ENCODE peak calls at places on chromosomes 2 and 18, in nine cellular contexts. C is stomach, O is small intestine, A is H9, W is A549, H is DND-41, X is body of pancreas, B is right cardiac atrium, E is OCI-LY7. Z is an unnamed sample. For H3K9me3, the result is how much of the 10 kb centered on the place peaks cover.

GRCh38 chr2:159035790-159036411 is 67.5 kb downstream of the TANC1 start:
- DNase-seq in H (peak), A (peak), X (peak), W (peak), B (no peak), O (peak), E (peak), C (peak), Z (no peak)

GRCh38 chr2:152962446-152962845 is 244.0 kb downstream of the ARL6IP6 start:
- DNase-seq in W (no peak), H (no peak), A (no peak), B (no peak), C (no peak), O (no peak), E (no peak), X (no peak), Z (no peak)

GRCh38 chr2:54455584-54456525 is at the start of gene SPTBN1:
- DNase-seq in B (peak), E (peak), W (peak), X (peak), C (peak), O (peak), A (peak), H (peak), Z (peak)

GRCh38 chr18:58045265-58046086 is 1.4 kb downstream of the NEDD4L start:
- DNase-seq in B (peak), A (peak), E (no peak), C (peak), X (peak), O (peak), H (peak), W (peak), Z (no peak)

GRCh38 chr18:55224086-55224625 is 264.9 kb upstream of the CCDC68 start:
- DNase-seq in X (no peak), B (no peak), O (no peak), H (no peak), W (no peak), A (no peak), C (no peak), E (no peak), Z (no peak)

GRCh38 chr18:76274470-76275289 is 220.4 kb downstream of the ZNF516 start:
- DNase-seq in X (no peak), A (peak), O (peak), E (peak), W (peak), H (no peak), B (no peak), C (no peak), Z (no peak)

GRCh38 chr2:126855606-126856005 is 43.1 kb upstream of the TEX51 start:
- DNase-seq in E (no peak), B (no peak), A (no peak), C (no peak), H (no peak), X (no peak), O (no peak), W (no peak), Z (no peak)

GRCh38 chr18:77250926-77251729 is 1.5 kb downstream of the GALR1 start:
- DNase-seq in H (no peak), X (no peak), W (no peak), O (no peak), B (no peak), A (peak), E (no peak), C (no peak), Z (no peak)

GRCh38 chr2:202508686-202509085 is 126.1 kb upstream of the FAM117B start:
- DNase-seq in C (no peak), X (no peak), H (no peak), W (no peak), E (no peak), A (no peak), B (no peak), O (no peak), Z (no peak)

GRCh38 chr2:119483395-119483753 is 40.9 kb downstream of the SCTR start:
- DNase-seq in A (no peak), H (no peak), B (no peak), X (no peak), E (no peak), C (no peak), W (no peak), O (no peak), Z (no peak)

GRCh38 chr2:128438091-128438490 is 119.4 kb upstream of the HS6ST1 start:
- DNase-seq in W (no peak), X (no peak), A (no peak), H (no peak), E (no peak), C (peak), O (no peak), B (no peak), Z (no peak)

GRCh38 chr2:236862526-236862925 is 223.2 kb upstream of the COPS8 start:
- DNase-seq in C (no peak), E (no peak), H (no peak), W (no peak), X (no peak), A (no peak), B (no peak), O (no peak), Z (no peak)

GRCh38 chr2:172350844-172351480 is 76.4 kb upstream of the ITGA6 start:
- DNase-seq in A (no peak), O (no peak), E (no peak), W (no peak), C (peak), H (no peak), B (peak), X (peak), Z (no peak)

GRCh38 chr2:134295441-134295840 is 41.6 kb downstream of the MGAT5 start:
- DNase-seq in B (no peak), O (no peak), W (no peak), A (no peak), X (no peak), C (no peak), H (no peak), E (no peak), Z (no peak)

GRCh38 chr2:212414699-212415309 is 123.8 kb downstream of the ERBB4 start:
- DNase-seq in W (no peak), E (no peak), O (no peak), A (no peak), B (no peak), C (no peak), H (no peak), X (no peak), Z (no peak)

GRCh38 chr2:241842620-241843211 is 16.0 kb downstream of the PDCD1 start:
- DNase-seq in O (peak), X (peak), W (no peak), A (peak), H (no peak), B (peak), E (no peak), C (peak), Z (peak)

GRCh38 chr2:25132296-25132630 is 36.1 kb downstream of the POMC start:
- DNase-seq in O (no peak), E (no peak), X (no peak), C (no peak), H (no peak), B (no peak), W (no peak), A (no peak), Z (no peak)

GRCh38 chr2:44168684-44169154 is at the start of gene PPM1B:
- DNase-seq in A (no peak), H (no peak), E (no peak), X (no peak), C (no peak), B (peak), O (no peak), W (no peak), Z (peak)

GRCh38 chr2:60213865-60214657 is 339.4 kb downstream of the BCL11A start:
- DNase-seq in O (peak), W (peak), E (no peak), X (peak), H (no peak), B (no peak), A (no peak), C (peak), Z (no peak)

GRCh38 chr18:33372442-33372841 is 68.1 kb downstream of the CCDC178 start:
- DNase-seq in X (no peak), O (no peak), C (no peak), B (no peak), A (no peak), E (no peak), H (no peak), W (no peak), Z (no peak)

GRCh38 chr2:112947374-112947773 is 30.4 kb upstream of the IL36G start:
- DNase-seq in O (no peak), A (no peak), X (no peak), B (no peak), E (peak), C (no peak), W (no peak), H (no peak), Z (no peak)

GRCh38 chr18:3273042-3273441 is 11.1 kb downstream of the MYL12B start:
- DNase-seq in E (no peak), A (no peak), H (no peak), O (no peak), B (no peak), W (no peak), C (no peak), X (no peak), Z (no peak)

GRCh38 chr18:74171910-74172606 is 23.7 kb downstream of the TIMM21 start:
- DNase-seq in O (peak), H (no peak), C (no peak), A (no peak), X (no peak), W (no peak), B (no peak), E (no peak), Z (no peak)

GRCh38 chr2:15212249-15212648 is 348.9 kb downstream of the NBAS start:
- DNase-seq in O (no peak), H (no peak), W (no peak), C (no peak), B (no peak), A (no peak), E (no peak), X (no peak), Z (no peak)

GRCh38 chr2:111626037-111626861 is 257.7 kb downstream of the ANAPC1 start:
- DNase-seq in B (no peak), A (no peak), X (no peak), H (no peak), O (no peak), W (no peak), E (no peak), C (no peak), Z (no peak)

GRCh38 chr18:77052656-77053309 is 79.8 kb downstream of the MBP start:
- DNase-seq in C (no peak), W (no peak), E (peak), X (peak), O (no peak), B (no peak), H (peak), A (no peak), Z (no peak)

GRCh38 chr2:154709215-154709614 is 10.7 kb downstream of the KCNJ3 start:
- DNase-seq in C (no peak), O (no peak), H (no peak), X (no peak), B (no peak), W (no peak), E (no peak), A (no peak), Z (no peak)

GRCh38 chr2:43372386-43373081 is 146.1 kb upstream of the ZFP36L2 start:
- DNase-seq in C (no peak), W (no peak), B (no peak), E (no peak), O (peak), H (no peak), A (no peak), X (no peak), Z (no peak)

GRCh38 chr18:37661478-37661877 is 95.9 kb upstream of the CELF4 start:
- DNase-seq in A (no peak), O (no peak), H (no peak), B (no peak), C (no peak), W (no peak), X (no peak), E (no peak), Z (no peak)

GRCh38 chr18:13700153-13700552 is 26.2 kb downstream of the FAM210A start:
- DNase-seq in W (no peak), A (no peak), C (no peak), X (no peak), B (no peak), E (peak), O (no peak), H (no peak), Z (no peak)

DNA sequence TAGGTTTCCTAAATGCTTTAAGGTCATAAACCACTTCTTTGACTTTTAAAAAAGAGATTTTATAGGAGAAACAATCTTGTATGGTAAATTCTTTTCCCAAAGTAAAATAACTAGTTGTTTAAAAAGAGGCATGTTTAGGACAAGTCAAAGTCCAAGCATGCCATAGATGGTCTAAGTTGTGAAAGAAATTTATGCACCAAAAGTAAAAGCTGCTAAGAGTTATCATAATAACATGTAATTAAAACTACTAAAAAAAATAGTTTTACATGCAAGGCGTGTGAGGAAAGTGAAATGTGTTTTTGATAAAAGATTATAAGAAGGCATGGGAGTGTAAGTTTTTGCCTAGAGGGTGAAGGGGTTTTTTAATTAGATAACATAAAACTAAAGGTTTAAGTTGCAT is 22.5 kb downstream of the FAM210A start:
- DNase-seq in W (peak), H (no peak), C (no peak), A (no peak), O (no peak), E (peak), B (no peak), X (no peak), Z (no peak)
- H3K9me3 ChIP-seq in W (under half), H (half or more), C (under half), A (under half), O (under half), E (half or more), B (under half), X (under half), Z (under half)

GRCh38 chr18:1778496-1779178 is 792.7 kb downstream of the METTL4 start:
- DNase-seq in O (no peak), X (no peak), C (no peak), W (no peak), A (no peak), E (no peak), B (no peak), H (no peak), Z (no peak)
- H3K9me3 ChIP-seq in O (under half), X (under half), C (under half), W (under half), A (under half), E (under half), B (under half), H (under half), Z (under half)

DNA sequence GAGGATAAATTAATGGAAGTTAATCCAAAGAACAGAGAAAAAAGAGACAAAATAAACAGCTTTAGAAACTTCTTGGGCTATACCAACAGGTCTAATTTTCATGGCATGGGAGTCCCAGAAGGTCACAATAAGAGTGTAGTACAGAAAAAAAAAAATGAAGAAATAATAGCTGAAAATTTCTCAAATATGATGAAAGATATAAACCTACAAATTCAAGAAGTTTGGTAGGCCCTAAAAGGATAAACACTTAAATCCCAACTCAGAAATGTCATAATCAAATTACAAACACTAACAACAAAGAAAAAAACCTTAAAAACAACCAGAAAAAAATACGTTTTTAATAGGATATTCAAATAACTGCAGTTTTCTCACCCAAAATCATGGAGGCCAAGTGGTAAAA is 229.3 kb upstream of the ZEB2 start:
- DNase-seq in C (no peak), H (no peak), W (no peak), B (no peak), A (no peak), E (no peak), X (no peak), O (no peak), Z (no peak)
- H3K9me3 ChIP-seq in C (under half), H (under half), W (under half), B (under half), A (under half), E (under half), X (under half), O (under half), Z (under half)

GRCh38 chr2:89767581-89768435 is 1076.3 kb downstream of the RPIA start:
- DNase-seq in C (peak), O (no peak), H (no peak), B (no peak), X (no peak), E (no peak), W (no peak), A (no peak), Z (no peak)
- H3K9me3 ChIP-seq in C (under half), O (under half), H (under half), B (under half), X (under half), E (under half), W (under half), A (half or more), Z (under half)

GRCh38 chr2:28664120-28664842 is 87.3 kb upstream of the PPP1CB start:
- DNase-seq in C (peak), X (peak), E (no peak), H (no peak), W (no peak), O (peak), A (no peak), B (no peak), Z (no peak)
- H3K9me3 ChIP-seq in C (under half), X (under half), E (under half), H (under half), W (under half), O (under half), A (under half), B (under half), Z (under half)

GRCh38 chr2:108460345-108461037 is 11.5 kb downstream of the GCC2 start:
- DNase-seq in C (no peak), A (no peak), B (no peak), W (no peak), H (no peak), E (no peak), X (no peak), O (no peak), Z (no peak)
- H3K9me3 ChIP-seq in C (under half), A (under half), B (under half), W (under half), H (under half), E (under half), X (under half), O (under half), Z (under half)